ENCODE peak calls at places on chromosome 13, in four cellular contexts. F is iPS-NIHi11, X is amniotic stem cell, M is GM12878. O is an unnamed sample.

GRCh38 chr13:60591348-60591747 is 194.3 kb downstream of the TDRD3 start:
- DNase-seq in F (no peak), X (no peak), M (no peak), O (peak; percentile 24)

GRCh38 chr13:109785892-109786450 is 412 bp downstream of the IRS2 start:
- DNase-seq in F (peak; percentile 35), X (no peak), M (no peak), O (no peak)

GRCh38 chr13:70310720-70311119 is 202.5 kb upstream of the KLHL1 start:
- DNase-seq in F (peak; percentile 44), X (no peak), M (no peak), O (no peak)

GRCh38 chr13:96796234-96796633 is 198.0 kb downstream of the OXGR1 start:
- DNase-seq in F (no peak), X (no peak), M (no peak), O (no peak)

GRCh38 chr13:63449549-63449948 is 2033.9 kb upstream of the PCDH20 start:
- DNase-seq in F (no peak), X (no peak), M (no peak), O (no peak)

GRCh38 chr13:99941086-99941485 is 30.5 kb downstream of the ZIC5 start:
- DNase-seq in F (no peak), X (no peak), M (no peak), O (no peak)

GRCh38 chr13:102651392-102651791 is 43.5 kb downstream of the METTL21C start:
- DNase-seq in F (no peak), X (no peak), M (no peak), O (no peak)

GRCh38 chr13:33299626-33300025 is 14.1 kb upstream of the STARD13 start:
- DNase-seq in F (no peak), X (no peak), M (no peak), O (no peak)

GRCh38 chr13:108120332-108120731 is 95.0 kb downstream of the LIG4 start:
- DNase-seq in F (no peak), X (no peak), M (no peak), O (no peak)

GRCh38 chr13:102277286-102277685 is 124.6 kb downstream of the FGF14 start:
- DNase-seq in F (no peak), X (no peak), M (no peak), O (no peak)

GRCh38 chr13:111584101-111584500 is 263.7 kb downstream of the TEX29 start:
- DNase-seq in F (no peak), X (no peak), M (no peak), O (no peak)

O was measured in GOT3.